ENCODE peak calls at places on chromosomes 13 and 19, in five cellular contexts. N, X, W, C and Y are unnamed samples.

GRCh38 chr19:7908742-7909461 is 5.2 kb downstream of the MAP2K7 start:
- DNase-seq in X (no peak), N (peak), W (no peak), C (no peak), Y (peak)

GRCh38 chr13:94707400-94708021 is 4.8 kb downstream of the SOX21 start:
- DNase-seq in C (no peak), N (no peak), W (peak), X (no peak), Y (no peak)

GRCh38 chr19:21158523-21159135 is 16.8 kb downstream of the ZNF431 start:
- DNase-seq in X (no peak), W (no peak), C (no peak), N (no peak), Y (no peak)

GRCh38 chr19:19420570-19421301 is 15.3 kb downstream of the GATAD2A start:
- DNase-seq in W (no peak), N (no peak), C (peak), X (no peak), Y (no peak)

GRCh38 chr19:3494559-3494958 is 5.9 kb downstream of the DOHH start:
- DNase-seq in N (no peak), C (no peak), X (no peak), W (no peak), Y (no peak)

GRCh38 chr13:113070855-113071254 is 34.7 kb upstream of the F7 start:
- DNase-seq in W (no peak), N (no peak), X (no peak), C (no peak), Y (no peak)

GRCh38 chr13:83884141-83884540 is 1.9 kb upstream of the SLITRK1 start:
- DNase-seq in N (no peak), W (no peak), X (no peak), C (no peak), Y (no peak)

GRCh38 chr13:46797468-46798237 is 692 bp upstream of the ESD start:
- DNase-seq in C (no peak), W (no peak), N (no peak), X (no peak), Y (no peak)

GRCh38 chr13:93364166-93364565 is 137.6 kb downstream of the GPC6 start:
- DNase-seq in C (no peak), N (no peak), W (no peak), X (no peak), Y (no peak)

GRCh38 chr13:99314640-99315176 is 7.5 kb upstream of the GPR183 start:
- DNase-seq in C (no peak), N (no peak), X (peak), W (no peak), Y (no peak)